ENCODE peak calls at places on chromosomes 7 and 10, in nine cellular contexts. F, J, O, T, P, V, D, Z and C are unnamed samples. For H3K4me1 and H3K27me3, the result is how much of the 10 kb centered on the place peaks cover.

GRCh38 chr7:47873767-47874166 is 74.5 kb downstream of the PKD1L1 start:
- DNase-seq in J (no peak), D (no peak), T (no peak), Z (no peak), O (no peak), F (no peak), V (no peak), P (no peak), C (no peak)

GRCh38 chr7:18497800-18498199 is 2.3 kb downstream of the HDAC9 start:
- DNase-seq in J (no peak), D (no peak), Z (no peak), F (no peak), O (no peak), P (no peak), V (no peak), T (no peak), C (no peak)

GRCh38 chr7:123012435-123012834 is 16.9 kb upstream of the TAS2R16 start:
- DNase-seq in P (no peak), O (no peak), F (no peak), Z (no peak), V (no peak), T (no peak), J (no peak), D (no peak), C (no peak)

GRCh38 chr10:16116404-16117304 is 256.3 kb upstream of the MINDY3 start:
- DNase-seq in V (peak), T (no peak), F (peak), P (no peak), O (peak), D (no peak), Z (no peak), J (no peak), C (peak)

GRCh38 chr10:88256013-88256680 is 327.0 kb downstream of the RNLS start:
- DNase-seq in V (no peak), J (no peak), D (peak), P (no peak), O (peak), F (no peak), T (no peak), Z (peak), C (peak)

GRCh38 chr10:80191589-80192270 is 13.6 kb downstream of the ANXA11 start:
- DNase-seq in D (no peak), J (no peak), O (no peak), Z (no peak), T (peak), V (no peak), F (no peak), P (no peak), C (no peak)

GRCh38 chr10:46559231-46559671 is 2.8 kb upstream of the GPRIN2 start:
- DNase-seq in F (peak), V (no peak), Z (no peak), J (no peak), O (no peak), T (no peak), P (no peak), D (peak), C (peak)

GRCh38 chr10:10870523-10871241 is 147.0 kb upstream of the CELF2 start:
- DNase-seq in Z (no peak), P (no peak), T (no peak), J (no peak), D (peak), O (no peak), F (no peak), V (no peak), C (no peak)

GRCh38 chr7:75611557-75612178 is 119.5 kb downstream of the SPDYE5 start:
- DNase-seq in O (peak), T (peak), V (peak), P (peak), F (peak), J (peak), Z (peak), D (peak), C (peak)

GRCh38 chr7:150992833-150993302 is 2.1 kb downstream of the NOS3 start:
- DNase-seq in T (no peak), F (peak), D (peak), Z (no peak), O (peak), J (peak), P (no peak), V (peak), C (peak)

GRCh38 chr7:105664816-105665525 is 83.7 kb upstream of the EFCAB10 start:
- DNase-seq in V (no peak), P (no peak), F (peak), O (no peak), D (no peak), J (peak), T (no peak), Z (no peak), C (no peak)

GRCh38 chr10:137031-137430 is 1.8 kb downstream of the ZMYND11 start:
- DNase-seq in J (peak), O (no peak), P (no peak), V (peak), T (no peak), D (peak), F (peak), Z (no peak), C (no peak)

GRCh38 chr7:14368285-14368684 is 378.8 kb upstream of the ETV1 start:
- DNase-seq in T (no peak), V (no peak), P (no peak), O (no peak), D (no peak), J (no peak), Z (no peak), F (no peak), C (no peak)

GRCh38 chr7:88116395-88116794 is 103.4 kb downstream of the SRI start:
- DNase-seq in D (no peak), J (no peak), T (no peak), Z (no peak), F (no peak), O (no peak), V (no peak), P (no peak), C (no peak)

GRCh38 chr10:6191147-6191546 is 11.6 kb upstream of the PFKFB3 start:
- DNase-seq in F (no peak), T (no peak), Z (no peak), J (no peak), O (no peak), V (no peak), D (peak), P (no peak), C (no peak)

GRCh38 chr10:76550806-76551205 is 1086.8 kb downstream of the KCNMA1 start:
- DNase-seq in O (no peak), J (no peak), T (no peak), D (no peak), Z (no peak), P (no peak), V (peak), F (peak), C (no peak)

GRCh38 chr10:121080324-121080807 is 229.2 kb downstream of the WDR11 start:
- DNase-seq in T (no peak), P (no peak), D (peak), Z (no peak), O (no peak), F (peak), J (no peak), V (peak), C (peak)

GRCh38 chr7:92425311-92425947 is 21.9 kb upstream of the GATAD1 start:
- DNase-seq in P (no peak), J (peak), Z (no peak), F (peak), D (peak), V (no peak), O (no peak), T (no peak), C (no peak)

GRCh38 chr10:30088178-30088577 is 28.8 kb upstream of the JCAD start:
- DNase-seq in Z (no peak), D (no peak), J (no peak), V (no peak), P (no peak), F (peak), T (no peak), O (no peak), C (no peak)

GRCh38 chr10:119252051-119252465 is 44.7 kb downstream of the GRK5 start:
- DNase-seq in Z (no peak), D (peak), V (peak), J (no peak), P (no peak), F (no peak), T (no peak), O (no peak), C (no peak)

GRCh38 chr7:107691713-107692112 is 31.1 kb downstream of the SLC26A4 start:
- DNase-seq in J (no peak), O (peak), V (no peak), P (no peak), F (no peak), Z (no peak), T (no peak), D (no peak), C (no peak)

GRCh38 chr10:45581497-45582385 is 90.8 kb downstream of the ZFAND4 start:
- DNase-seq in Z (no peak), F (no peak), J (no peak), V (no peak), P (no peak), O (no peak), D (no peak), T (no peak), C (no peak)

GRCh38 chr7:157559596-157560257 is 222.9 kb downstream of the DNAJB6 start:
- DNase-seq in V (no peak), Z (no peak), T (no peak), J (no peak), P (no peak), D (no peak), O (no peak), F (no peak), C (no peak)

GRCh38 chr7:25272265-25272664 is 44.0 kb upstream of the NPVF start:
- DNase-seq in O (no peak), V (no peak), D (no peak), T (no peak), F (no peak), Z (no peak), P (no peak), J (no peak), C (no peak)

GRCh38 chr10:89389254-89389653 is 3.2 kb upstream of the IFIT1 start:
- DNase-seq in V (no peak), O (no peak), J (no peak), P (no peak), T (no peak), Z (no peak), D (no peak), F (no peak), C (no peak)

GRCh38 chr10:60206735-60207134 is 182.9 kb downstream of the ANK3 start:
- DNase-seq in V (no peak), Z (no peak), D (no peak), P (no peak), O (no peak), J (no peak), T (peak), F (no peak), C (no peak)

GRCh38 chr7:39083781-39084180 is 106.1 kb downstream of the POU6F2 start:
- DNase-seq in P (no peak), V (no peak), F (no peak), T (no peak), O (no peak), Z (no peak), J (no peak), D (no peak), C (no peak)

GRCh38 chr7:123716877-123717276 is 31.9 kb downstream of the WASL start:
- DNase-seq in D (no peak), O (no peak), V (no peak), P (no peak), T (no peak), J (no peak), F (no peak), Z (no peak), C (no peak)

GRCh38 chr7:27122075-27122910 is 8.3 kb downstream of the HOXA4 start:
- DNase-seq in J (no peak), P (no peak), D (no peak), V (no peak), O (no peak), Z (no peak), T (peak), F (peak), C (no peak)

GRCh38 chr7:11703829-11704228 is 128.2 kb downstream of the THSD7A start:
- DNase-seq in D (no peak), V (no peak), P (no peak), F (no peak), J (no peak), T (no peak), O (no peak), Z (no peak), C (no peak)

GRCh38 chr7:50304158-50304910 is at the start of gene IKZF1:
- DNase-seq in D (peak), O (peak), T (peak), J (peak), V (peak), P (no peak), Z (peak), F (peak), C (peak)

GRCh38 chr7:129417073-129417472 is 17.2 kb upstream of the STRIP2 start:
- DNase-seq in Z (no peak), V (no peak), T (no peak), P (no peak), D (no peak), J (no peak), O (no peak), F (no peak), C (no peak)

GRCh38 chr7:158811894-158812293 is 17.4 kb downstream of the ESYT2 start:
- DNase-seq in P (no peak), O (no peak), F (no peak), V (no peak), T (no peak), D (peak), J (no peak), Z (peak), C (no peak)

GRCh38 chr10:83357627-83358026 is 781.7 kb upstream of the GHITM start:
- DNase-seq in F (no peak), D (no peak), Z (no peak), J (no peak), O (no peak), T (no peak), P (no peak), V (no peak), C (no peak)

GRCh38 chr10:35465601-35466140 is 129.4 kb downstream of the CCNY start:
- DNase-seq in F (no peak), V (no peak), O (no peak), D (no peak), J (no peak), Z (no peak), P (no peak), T (no peak), C (no peak)

GRCh38 chr10:75464478-75465090 is 33.2 kb downstream of the LRMDA start:
- DNase-seq in D (no peak), Z (no peak), V (no peak), F (no peak), T (no peak), P (no peak), O (no peak), J (no peak), C (no peak)

GRCh38 chr7:71424166-71424803 is 292.3 kb downstream of the GALNT17 start:
- DNase-seq in T (no peak), P (no peak), J (no peak), F (no peak), Z (no peak), D (peak), V (no peak), O (no peak), C (peak)

GRCh38 chr7:71430246-71430645 is 298.3 kb downstream of the GALNT17 start:
- DNase-seq in F (no peak), V (no peak), Z (no peak), O (no peak), T (no peak), J (no peak), P (no peak), D (no peak), C (no peak)

DNA sequence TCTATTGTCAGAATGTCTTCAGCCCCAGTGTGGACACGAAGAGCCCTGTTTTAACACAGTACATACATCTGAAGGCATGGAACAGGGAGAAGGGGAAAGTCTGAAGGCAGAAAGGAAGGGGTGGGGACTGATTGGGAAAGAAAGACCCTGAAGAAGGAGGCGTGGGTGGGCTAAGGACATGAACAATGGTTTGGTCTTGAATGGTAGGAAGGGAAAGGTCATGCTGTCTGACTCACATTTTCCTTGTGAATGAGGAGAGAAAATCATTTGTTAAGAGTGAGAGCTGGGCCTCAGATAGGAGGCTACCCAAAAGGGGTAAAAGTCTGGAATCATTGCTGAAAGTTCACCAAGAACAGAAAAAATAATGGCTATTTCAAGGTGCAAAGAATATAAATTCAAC is 297.2 kb downstream of the GALNT17 start:
- DNase-seq in Z (no peak), F (no peak), O (no peak), P (no peak), D (no peak), T (no peak), V (no peak), J (no peak), C (no peak)
- H3K27ac ChIP-seq in Z (no peak), F (peak), O (no peak), P (no peak), D (no peak), T (no peak), V (no peak), J (no peak), C (no peak)

GRCh38 chr7:6402041-6402440 is 45.7 kb downstream of the DAGLB start:
- DNase-seq in F (no peak), D (peak), P (no peak), V (no peak), Z (no peak), O (no peak), J (no peak), T (no peak), C (no peak)
- H3K4me1 ChIP-seq in F (under half), D (under half), P (under half), V (under half), Z (under half), O (under half), J (under half), T (under half), C (under half)

GRCh38 chr10:23186178-23186577 is 5.9 kb upstream of the PTF1A start:
- DNase-seq in D (no peak), P (no peak), V (no peak), J (no peak), F (no peak), Z (no peak), T (peak), O (no peak), C (no peak)
- H3K27me3 ChIP-seq in D (under half), P (under half), V (half or more), J (half or more), F (half or more), Z (under half), T (under half), O (half or more), C (under half)

GRCh38 chr10:103849212-103849877 is 6.0 kb downstream of the SH3PXD2A start:
- DNase-seq in O (peak), D (peak), Z (no peak), V (no peak), J (no peak), F (no peak), P (no peak), T (no peak), C (no peak)

GRCh38 chr10:103849880-103850571 is 5.3 kb downstream of the SH3PXD2A start:
- DNase-seq in J (no peak), T (peak), D (peak), P (no peak), Z (no peak), O (no peak), V (no peak), F (no peak), C (no peak)

GRCh38 chr10:103851261-103851660 is 4.1 kb downstream of the SH3PXD2A start:
- DNase-seq in P (no peak), O (no peak), D (no peak), Z (no peak), J (no peak), T (no peak), F (no peak), V (no peak), C (no peak)

GRCh38 chr10:103852189-103852711 is 3.1 kb downstream of the SH3PXD2A start:
- DNase-seq in D (peak), T (no peak), Z (no peak), O (peak), J (no peak), V (no peak), P (no peak), F (no peak), C (peak)

DNA sequence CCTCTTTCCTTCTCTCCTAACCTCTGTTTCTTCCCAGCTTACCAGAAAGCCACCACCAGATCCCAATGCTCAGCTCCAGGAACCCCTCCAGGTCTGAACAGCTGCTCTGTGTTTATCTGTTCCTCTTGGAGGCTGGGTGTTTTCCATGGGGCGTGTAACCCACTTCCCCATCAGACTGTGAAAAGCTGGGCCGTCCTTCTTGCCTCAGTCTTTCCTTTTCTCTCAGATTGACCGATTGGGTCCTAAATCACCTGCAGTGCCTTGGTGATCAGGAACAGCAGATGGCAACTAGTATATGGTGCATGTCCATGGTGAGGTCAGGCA is 4.8 kb downstream of the SH3PXD2A start:
- DNase-seq in F (no peak), J (no peak), D (peak), P (no peak), O (no peak), V (no peak), Z (no peak), T (no peak), C (peak)
- H3K27ac ChIP-seq in F (no peak), J (no peak), D (peak), P (peak), O (peak), V (no peak), Z (peak), T (peak), C (peak)

GRCh38 chr10:77874872-77875271 is 51.7 kb downstream of the DLG5 start:
- DNase-seq in F (no peak), P (no peak), Z (no peak), O (no peak), V (no peak), T (no peak), J (no peak), D (no peak), C (no peak)

GRCh38 chr10:77877461-77878344 is 48.9 kb downstream of the DLG5 start:
- DNase-seq in O (peak), Z (no peak), V (peak), D (peak), J (peak), T (no peak), P (no peak), F (peak), C (peak)

GRCh38 chr10:77872947-77873557 is 53.5 kb downstream of the DLG5 start:
- DNase-seq in P (no peak), Z (no peak), F (no peak), J (no peak), V (no peak), D (no peak), T (no peak), O (no peak), C (no peak)

GRCh38 chr10:77873558-77874380 is 52.8 kb downstream of the DLG5 start:
- DNase-seq in V (no peak), Z (no peak), D (peak), F (no peak), O (no peak), T (no peak), P (peak), J (no peak), C (peak)

GRCh38 chr10:77875730-77876129 is 50.8 kb downstream of the DLG5 start:
- DNase-seq in T (no peak), P (no peak), D (no peak), F (no peak), J (no peak), Z (no peak), V (no peak), O (no peak), C (no peak)
- H3K4me1 ChIP-seq in T (under half), P (under half), D (under half), F (under half), J (under half), Z (under half), V (under half), O (under half), C (under half)

GRCh38 chr7:101174322-101174854 is 5.7 kb downstream of the NAT16 start:
- DNase-seq in O (no peak), D (no peak), P (no peak), J (peak), Z (no peak), T (no peak), V (no peak), F (peak), C (no peak)

GRCh38 chr7:101172005-101172853 is 6.9 kb upstream of the VGF start:
- DNase-seq in V (no peak), Z (no peak), O (no peak), T (no peak), F (peak), J (peak), P (no peak), D (no peak), C (no peak)

GRCh38 chr7:101173752-101174244 is 6.3 kb downstream of the NAT16 start:
- DNase-seq in T (no peak), D (no peak), J (peak), F (peak), P (no peak), Z (no peak), V (no peak), O (no peak), C (peak)

GRCh38 chr7:101171442-101171837 is 6.1 kb upstream of the VGF start:
- DNase-seq in V (no peak), D (no peak), P (no peak), Z (no peak), F (peak), O (no peak), J (no peak), T (no peak), C (no peak)

GRCh38 chr7:101172854-101173751 is 7.0 kb downstream of the NAT16 start:
- DNase-seq in T (peak), D (peak), F (peak), J (peak), Z (no peak), O (peak), V (no peak), P (peak), C (peak)
- H3K27me3 ChIP-seq in T (under half), D (under half), F (half or more), J (half or more), Z (under half), O (half or more), V (half or more), P (under half), C (under half)

DNA sequence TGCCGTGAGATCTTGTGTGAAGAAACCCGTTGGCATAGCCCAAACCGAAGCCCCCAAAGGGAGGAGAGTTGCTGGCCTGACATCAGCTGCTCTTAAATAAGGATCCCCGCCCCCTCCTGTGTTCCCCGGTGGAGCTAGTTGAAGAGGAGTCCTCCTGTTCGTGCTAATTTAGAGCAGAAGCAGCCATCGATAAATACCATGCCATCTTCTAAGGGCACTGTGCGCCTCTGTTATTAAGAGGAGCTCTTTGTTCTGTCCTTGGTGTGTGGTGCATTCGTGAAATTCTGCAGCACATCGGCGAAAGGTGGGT is 861 bp downstream of the KLHL7 start:
- DNase-seq in Z (peak), D (no peak), P (peak), F (peak), J (no peak), T (no peak), V (peak), O (peak), C (peak)
- H3K27ac ChIP-seq in Z (peak), D (peak), P (peak), F (peak), J (peak), T (peak), V (peak), O (peak), C (peak)